ENCODE peak calls at places on chromosomes 16 and 17, in four cellular contexts. M is tibial nerve, A is neural progenitor cell, E is heart left ventricle. C is an unnamed sample.
A peak's percentile ranks its signal among the peaks of the same experiment; 100 is the strongest.

GRCh38 chr16:67269766-67270165 is 9.6 kb upstream of the PLEKHG4 start:
- DNase-seq in E (no peak), A (no peak), M (no peak), C (no peak)

GRCh38 chr17:19578545-19578944 is 44.9 kb downstream of the SLC47A1 start:
- DNase-seq in A (peak; percentile 9), E (no peak), M (no peak), C (no peak)

GRCh38 chr17:38451030-38451839 is 23.0 kb downstream of the ARHGAP23 start:
- DNase-seq in M (no peak), E (peak; percentile 82), A (peak; percentile 68), C (no peak)

GRCh38 chr16:10039220-10040096 is 142.8 kb downstream of the GRIN2A start:
- DNase-seq in E (peak; percentile 10), M (no peak), A (peak; percentile 78), C (no peak)

GRCh38 chr17:44205962-44206824 is 6.5 kb upstream of the ATXN7L3 start:
- DNase-seq in A (no peak), M (no peak), E (no peak), C (no peak)

GRCh38 chr16:75250809-75251279 is 580 bp downstream of the BCAR1 start:
- DNase-seq in A (peak; percentile 55), E (no peak), M (no peak), C (peak; percentile 48)

GRCh38 chr17:8140058-8140412 is 12.2 kb downstream of the PER1 start:
- DNase-seq in A (no peak), M (no peak), E (peak; percentile 11), C (peak; percentile 72)

GRCh38 chr17:32161506-32162365 is 19.4 kb downstream of the RHOT1 start:
- DNase-seq in M (no peak), A (no peak), E (no peak), C (no peak)

GRCh38 chr16:27625050-27625697 is 75.2 kb downstream of the KATNIP start:
- DNase-seq in E (no peak), M (no peak), A (no peak), C (no peak)

GRCh38 chr17:29205047-29205446 is 24.8 kb upstream of the MYO18A start:
- DNase-seq in A (no peak), E (no peak), M (no peak), C (no peak)

GRCh38 chr16:3610698-3611144 is 685 bp downstream of the SLX4 start:
- DNase-seq in E (no peak), A (no peak), M (no peak), C (no peak)

GRCh38 chr16:58582971-58583765 is 46.5 kb downstream of the CNOT1 start:
- DNase-seq in A (peak; percentile 7), M (no peak), E (no peak), C (no peak)

GRCh38 chr16:61432421-61432820 is 603.8 kb downstream of the CDH8 start:
- DNase-seq in M (no peak), E (no peak), A (peak; percentile 16), C (no peak)

GRCh38 chr17:18191071-18191667 is 7.5 kb downstream of the ALKBH5 start:
- DNase-seq in A (no peak), E (peak; percentile 64), M (no peak), C (no peak)

GRCh38 chr16:48366165-48367093 is 18.8 kb downstream of the SIAH1 start:
- DNase-seq in M (no peak), A (peak; percentile 62), E (no peak), C (peak; percentile 67)

GRCh38 chr17:75557075-75557851 is 30.3 kb upstream of the MYO15B start:
- DNase-seq in E (no peak), M (no peak), A (no peak), C (no peak)

GRCh38 chr17:71325117-71325516 is 795.7 kb upstream of the SOX9 start:
- DNase-seq in M (no peak), E (no peak), A (no peak), C (no peak)

GRCh38 chr17:860805-861204 is 78.7 kb downstream of the MRM3 start:
- DNase-seq in E (no peak), M (no peak), A (no peak), C (no peak)
- H3K27ac ChIP-seq in E (no peak overlapping the region), M (peak overlapping the region; percentile 26), A (no peak overlapping the region), C (peak overlapping the region; percentile 27)

GRCh38 chr17:73585583-73585982 is 58.7 kb downstream of the SDK2 start:
- DNase-seq in M (no peak), A (no peak), E (no peak), C (no peak)
- TF ChIP-seq CTCF in M (no peak), A (peak; percentile 31), E (no peak), C (no peak)

DNA sequence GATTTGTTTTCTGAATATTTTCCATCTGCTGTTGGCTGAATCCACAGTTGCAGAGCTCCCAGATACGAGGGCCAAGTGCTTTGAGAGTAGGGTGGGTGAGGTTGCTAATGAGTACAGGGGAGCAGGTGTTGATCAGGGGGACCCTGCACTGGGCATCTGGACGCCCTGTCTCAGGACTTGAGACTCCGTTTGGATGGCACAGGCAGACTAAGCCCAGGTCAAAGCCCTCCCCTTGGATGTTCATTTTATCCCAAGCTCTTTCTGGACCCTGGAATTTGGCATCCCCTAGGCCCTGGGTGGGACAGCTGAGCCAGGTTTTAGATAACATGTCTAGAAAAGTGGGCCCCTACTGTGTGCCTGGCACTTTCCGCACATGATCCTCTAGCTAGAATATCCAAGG is 12.1 kb downstream of the USP6 start:
- DNase-seq in M (no peak), A (no peak), E (no peak), C (no peak)
- H3K4me3 ChIP-seq in M (no peak overlapping the region), A (no peak overlapping the region), E (no peak overlapping the region), C (no peak overlapping the region)

GRCh38 chr17:45300060-45300751 is 16.6 kb downstream of the MAP3K14 start:
- DNase-seq in M (no peak), A (no peak), E (no peak), C (peak; percentile 19)

GRCh38 chr17:45306094-45306493 is 10.7 kb downstream of the MAP3K14 start:
- DNase-seq in M (no peak), E (no peak), A (no peak), C (no peak)

GRCh38 chr17:45301674-45302073 is 15.1 kb downstream of the MAP3K14 start:
- DNase-seq in A (no peak), M (no peak), E (no peak), C (no peak)

GRCh38 chr17:45305532-45306087 is 11.2 kb downstream of the MAP3K14 start:
- DNase-seq in E (no peak), A (no peak), M (no peak), C (peak; percentile 71)

DNA sequence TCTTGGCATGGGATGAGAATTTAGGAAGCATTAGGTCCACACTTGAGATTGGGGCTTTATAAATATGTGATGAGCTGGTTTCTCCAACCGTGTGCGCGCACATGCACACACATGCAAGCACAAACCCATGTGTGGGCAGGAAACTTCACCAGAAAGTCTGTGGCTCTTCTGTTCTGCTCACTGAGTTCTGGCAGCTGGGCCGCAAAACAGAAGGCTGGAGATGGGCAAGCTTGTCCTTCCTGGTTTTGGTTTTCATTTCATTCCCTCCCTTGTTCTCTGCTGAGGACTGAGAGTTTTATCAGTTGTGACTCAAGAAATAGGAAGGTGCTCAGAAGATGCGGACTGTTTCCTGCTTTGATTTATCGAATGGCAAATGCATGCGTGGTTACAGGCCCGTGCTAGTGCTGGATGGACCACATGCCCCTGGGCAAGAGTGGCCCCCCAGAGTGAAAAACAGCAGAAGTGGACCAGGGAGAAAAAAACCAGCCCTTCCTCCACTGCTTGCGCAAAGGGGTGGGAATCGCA is 14.1 kb downstream of the MAP3K14 start:
- DNase-seq in A (no peak), M (no peak), E (peak; percentile 54), C (peak; percentile 40)
- H3K27ac ChIP-seq in A (no peak overlapping the region), M (peak overlapping the region; percentile 67), E (peak overlapping the region; percentile 52), C (peak overlapping the region; percentile 96)

DNA sequence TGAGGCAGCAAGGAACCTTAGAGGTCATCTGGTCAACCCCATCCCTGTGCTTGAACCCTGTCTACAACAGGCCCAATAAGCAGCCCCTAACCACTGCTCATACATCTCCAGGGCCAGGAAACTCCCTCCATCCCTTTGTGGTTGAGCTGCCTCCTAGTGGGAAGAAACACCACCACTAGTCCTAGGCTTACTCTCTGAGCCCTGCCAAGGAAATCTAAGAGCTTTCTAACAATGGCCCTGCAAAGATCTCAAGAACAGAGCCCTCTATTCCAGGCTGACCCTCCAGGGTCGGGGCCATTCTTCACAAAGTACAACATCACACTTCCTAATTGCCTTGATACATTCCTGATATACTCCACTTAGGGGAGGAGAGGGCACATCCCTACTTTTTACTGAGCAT is 5.8 kb downstream of the ACLY start:
- DNase-seq in A (no peak), M (no peak), E (no peak), C (no peak)
- TF ChIP-seq CTCF in A (no peak), M (no peak), E (no peak), C (no peak)

DNA sequence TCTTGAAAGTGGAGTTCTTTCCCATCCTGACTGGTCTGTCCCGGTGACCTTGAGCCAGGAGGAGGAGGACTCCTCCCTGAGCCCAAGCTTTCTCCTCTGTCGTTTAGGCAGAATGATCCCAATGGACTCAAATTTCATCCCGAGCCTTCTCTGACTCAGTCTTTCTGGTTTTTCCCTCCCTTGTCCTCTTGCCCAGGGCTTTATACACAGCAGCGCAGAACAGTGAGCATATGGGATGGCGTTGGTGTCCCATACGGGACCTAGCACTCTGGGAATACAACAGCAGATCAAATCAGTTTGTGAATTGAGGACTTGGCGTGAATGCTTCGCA is 950 bp upstream of the XYLT1 start:
- DNase-seq in M (no peak), E (no peak), A (no peak), C (no peak)
- H3K4me3 ChIP-seq in M (no peak overlapping the region), E (no peak overlapping the region), A (no peak overlapping the region), C (no peak overlapping the region)

GRCh38 chr17:6638046-6638908 is 2.2 kb downstream of the KIAA0753 start:
- DNase-seq in E (no peak), M (no peak), A (no peak), C (no peak)
- H3K27ac ChIP-seq in E (no peak overlapping the region), M (no peak overlapping the region), A (no peak overlapping the region), C (no peak overlapping the region)

GRCh38 chr17:64491034-64491860 is 5.6 kb downstream of the POLG2 start:
- DNase-seq in A (peak; percentile 30), M (no peak), E (no peak), C (no peak)
- TF ChIP-seq CTCF in A (peak; percentile 53), M (peak; percentile 34), E (peak; percentile 40), C (no peak)

DNA sequence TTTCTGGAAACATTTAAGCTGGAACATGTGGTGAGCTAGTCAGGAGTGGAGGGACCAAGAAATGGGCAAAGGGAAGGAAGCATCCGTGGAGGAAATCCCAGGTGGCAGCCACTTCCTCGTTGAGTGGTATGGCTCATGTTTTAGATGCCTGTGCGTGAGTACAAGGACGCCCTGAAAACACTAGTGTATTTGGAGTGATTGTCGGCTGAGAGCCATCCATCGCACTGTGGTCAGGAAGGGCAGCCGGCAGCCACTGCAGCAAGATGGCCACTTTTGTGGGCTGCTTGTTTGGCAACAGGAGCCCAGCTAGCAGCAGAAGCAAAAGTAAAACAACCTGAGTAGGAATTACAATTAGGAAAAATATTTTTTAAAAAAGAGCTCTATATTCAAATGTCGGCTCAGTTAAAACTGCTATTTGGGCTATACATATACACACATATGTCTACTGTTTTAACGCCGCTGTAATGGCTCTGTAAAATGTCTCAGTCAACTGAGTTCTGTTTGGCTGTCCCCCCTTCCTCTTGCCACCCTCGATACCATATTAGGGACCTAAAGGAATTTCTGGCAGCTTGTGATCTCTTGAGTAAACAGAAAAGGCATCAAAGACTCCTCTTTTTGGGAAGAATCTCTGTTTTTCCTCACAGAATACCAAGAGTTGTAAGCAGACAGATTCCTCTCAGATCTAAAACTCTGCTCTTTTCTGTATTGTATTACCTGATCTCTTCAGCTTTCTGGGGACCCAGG is 39.2 kb downstream of the BRD7 start:
- DNase-seq in E (no peak), A (no peak), M (no peak), C (no peak)
- H3K4me3 ChIP-seq in E (no peak overlapping the region), A (no peak overlapping the region), M (no peak overlapping the region), C (no peak overlapping the region)

C was measured in gastrocnemius medialis.